ENCODE peak calls at places on chromosomes 12 and 14, in four cellular contexts. One of them, this sample, is unnamed.

GRCh38 chr12:26740991-26741390 is 92.0 kb downstream of the ITPR2 start:
- DNase-seq in GM03348: no peak
- DNase-seq in activated CD4-positive, alpha-beta T cell treated with anti-CD3 and anti-CD28 coated beads, Interleukin-2, amount 10 ng/mL, durations not matched to agents 7 days and 5 days: no peak
- DNase-seq in Daoy: no peak
- DNase-seq in this sample: no peak

GRCh38 chr12:5797661-5798060 is 147.4 kb downstream of the ANO2 start:
- DNase-seq in Daoy: no peak
- DNase-seq in activated CD4-positive, alpha-beta T cell treated with anti-CD3 and anti-CD28 coated beads, Interleukin-2, amount 10 ng/mL, durations not matched to agents 7 days and 5 days: no peak
- DNase-seq in GM03348: no peak
- DNase-seq in this sample: no peak

GRCh38 chr14:93115920-93116675 is at the start of gene ITPK1:
- DNase-seq in Daoy: no peak
- DNase-seq in GM03348: peak; percentile 93
- DNase-seq in activated CD4-positive, alpha-beta T cell treated with anti-CD3 and anti-CD28 coated beads, Interleukin-2, amount 10 ng/mL, durations not matched to agents 7 days and 5 days: peak; percentile 56
- DNase-seq in this sample: peak; percentile 46

GRCh38 chr12:92339198-92339821 is 193.7 kb upstream of the BTG1 start:
- DNase-seq in Daoy: no peak
- DNase-seq in activated CD4-positive, alpha-beta T cell treated with anti-CD3 and anti-CD28 coated beads, Interleukin-2, amount 10 ng/mL, durations not matched to agents 7 days and 5 days: no peak
- DNase-seq in GM03348: no peak
- DNase-seq in this sample: no peak

GRCh38 chr12:88242161-88242925 is 100.2 kb downstream of the TMTC3 start:
- DNase-seq in Daoy: peak; percentile 92
- DNase-seq in activated CD4-positive, alpha-beta T cell treated with anti-CD3 and anti-CD28 coated beads, Interleukin-2, amount 10 ng/mL, durations not matched to agents 7 days and 5 days: no peak
- DNase-seq in GM03348: peak; percentile 75
- DNase-seq in this sample: peak; percentile 85

GRCh38 chr14:101185081-101185835 is 281.7 kb upstream of the RTL1 start:
- DNase-seq in GM03348: no peak
- DNase-seq in activated CD4-positive, alpha-beta T cell treated with anti-CD3 and anti-CD28 coated beads, Interleukin-2, amount 10 ng/mL, durations not matched to agents 7 days and 5 days: no peak
- DNase-seq in Daoy: no peak
- DNase-seq in this sample: no peak

GRCh38 chr12:58633479-58633878 is 286.8 kb downstream of the LRIG3 start:
- DNase-seq in activated CD4-positive, alpha-beta T cell treated with anti-CD3 and anti-CD28 coated beads, Interleukin-2, amount 10 ng/mL, durations not matched to agents 7 days and 5 days: no peak
- DNase-seq in Daoy: no peak
- DNase-seq in GM03348: peak; percentile 27
- DNase-seq in this sample: no peak

GRCh38 chr12:102479099-102479887 is 1.1 kb downstream of the IGF1 start:
- DNase-seq in activated CD4-positive, alpha-beta T cell treated with anti-CD3 and anti-CD28 coated beads, Interleukin-2, amount 10 ng/mL, durations not matched to agents 7 days and 5 days: no peak
- DNase-seq in Daoy: no peak
- DNase-seq in GM03348: no peak
- DNase-seq in this sample: no peak

GRCh38 chr12:67774983-67775587 is 126.5 kb downstream of the DYRK2 start:
- DNase-seq in activated CD4-positive, alpha-beta T cell treated with anti-CD3 and anti-CD28 coated beads, Interleukin-2, amount 10 ng/mL, durations not matched to agents 7 days and 5 days: no peak
- DNase-seq in GM03348: no peak
- DNase-seq in Daoy: peak; percentile 44
- DNase-seq in this sample: no peak

GRCh38 chr12:118065380-118065779 is 4.4 kb upstream of the WSB2 start:
- DNase-seq in activated CD4-positive, alpha-beta T cell treated with anti-CD3 and anti-CD28 coated beads, Interleukin-2, amount 10 ng/mL, durations not matched to agents 7 days and 5 days: no peak
- DNase-seq in GM03348: no peak
- DNase-seq in Daoy: no peak
- DNase-seq in this sample: no peak

GRCh38 chr12:22287776-22288621 is 46.5 kb downstream of the ST8SIA1 start:
- DNase-seq in GM03348: peak; percentile 53
- DNase-seq in Daoy: peak; percentile 56
- DNase-seq in activated CD4-positive, alpha-beta T cell treated with anti-CD3 and anti-CD28 coated beads, Interleukin-2, amount 10 ng/mL, durations not matched to agents 7 days and 5 days: no peak
- DNase-seq in this sample: peak; percentile 58

GRCh38 chr14:24339284-24340151 is at the start of gene RIPK3:
- DNase-seq in Daoy: no peak
- DNase-seq in activated CD4-positive, alpha-beta T cell treated with anti-CD3 and anti-CD28 coated beads, Interleukin-2, amount 10 ng/mL, durations not matched to agents 7 days and 5 days: peak; percentile 85
- DNase-seq in GM03348: no peak
- DNase-seq in this sample: no peak

GRCh38 chr12:51891843-51892242 is 3.9 kb downstream of the ANKRD33 start:
- DNase-seq in Daoy: no peak
- DNase-seq in activated CD4-positive, alpha-beta T cell treated with anti-CD3 and anti-CD28 coated beads, Interleukin-2, amount 10 ng/mL, durations not matched to agents 7 days and 5 days: no peak
- DNase-seq in GM03348: peak; percentile 57
- DNase-seq in this sample: no peak

GRCh38 chr12:111448266-111448830 is 42.6 kb downstream of the SH2B3 start:
- DNase-seq in Daoy: no peak
- DNase-seq in GM03348: no peak
- DNase-seq in activated CD4-positive, alpha-beta T cell treated with anti-CD3 and anti-CD28 coated beads, Interleukin-2, amount 10 ng/mL, durations not matched to agents 7 days and 5 days: no peak
- DNase-seq in this sample: no peak

GRCh38 chr12:122725452-122725851 is 5.2 kb downstream of the HCAR1 start:
- DNase-seq in GM03348: no peak
- DNase-seq in Daoy: no peak
- DNase-seq in activated CD4-positive, alpha-beta T cell treated with anti-CD3 and anti-CD28 coated beads, Interleukin-2, amount 10 ng/mL, durations not matched to agents 7 days and 5 days: no peak
- DNase-seq in this sample: no peak

GRCh38 chr12:4273651-4274395 is at the start of gene CCND2:
- DNase-seq in GM03348: peak; percentile 82
- DNase-seq in Daoy: peak; percentile 94
- DNase-seq in activated CD4-positive, alpha-beta T cell treated with anti-CD3 and anti-CD28 coated beads, Interleukin-2, amount 10 ng/mL, durations not matched to agents 7 days and 5 days: peak; percentile 83
- DNase-seq in this sample: peak; percentile 45

GRCh38 chr12:46269429-46270241 is 792 bp upstream of the SLC38A1 start:
- DNase-seq in Daoy: peak; percentile 9
- DNase-seq in activated CD4-positive, alpha-beta T cell treated with anti-CD3 and anti-CD28 coated beads, Interleukin-2, amount 10 ng/mL, durations not matched to agents 7 days and 5 days: peak; percentile 72
- DNase-seq in GM03348: no peak
- DNase-seq in this sample: no peak

GRCh38 chr12:29547151-29547561 is 49.7 kb upstream of the OVCH1 start:
- DNase-seq in activated CD4-positive, alpha-beta T cell treated with anti-CD3 and anti-CD28 coated beads, Interleukin-2, amount 10 ng/mL, durations not matched to agents 7 days and 5 days: no peak
- DNase-seq in Daoy: no peak
- DNase-seq in GM03348: peak; percentile 19
- DNase-seq in this sample: peak; percentile 67

GRCh38 chr12:13941258-13942249 is 39.8 kb downstream of the GRIN2B start:
- DNase-seq in GM03348: peak; percentile 50
- DNase-seq in activated CD4-positive, alpha-beta T cell treated with anti-CD3 and anti-CD28 coated beads, Interleukin-2, amount 10 ng/mL, durations not matched to agents 7 days and 5 days: no peak
- DNase-seq in Daoy: peak; percentile 85
- DNase-seq in this sample: peak; percentile 74

GRCh38 chr12:102702447-102703114 is 214.5 kb downstream of the PAH start:
- DNase-seq in GM03348: peak; percentile 55
- DNase-seq in activated CD4-positive, alpha-beta T cell treated with anti-CD3 and anti-CD28 coated beads, Interleukin-2, amount 10 ng/mL, durations not matched to agents 7 days and 5 days: peak; percentile 47
- DNase-seq in Daoy: peak; percentile 52
- DNase-seq in this sample: peak; percentile 4

GRCh38 chr12:25682421-25682820 is 129.3 kb upstream of the LMNTD1 start:
- DNase-seq in Daoy: no peak
- DNase-seq in GM03348: peak; percentile 15
- DNase-seq in activated CD4-positive, alpha-beta T cell treated with anti-CD3 and anti-CD28 coated beads, Interleukin-2, amount 10 ng/mL, durations not matched to agents 7 days and 5 days: no peak
- DNase-seq in this sample: no peak

GRCh38 chr12:28869197-28869596 is 279.9 kb upstream of the FAR2 start:
- DNase-seq in GM03348: no peak
- DNase-seq in activated CD4-positive, alpha-beta T cell treated with anti-CD3 and anti-CD28 coated beads, Interleukin-2, amount 10 ng/mL, durations not matched to agents 7 days and 5 days: no peak
- DNase-seq in Daoy: peak; percentile 49
- DNase-seq in this sample: peak; percentile 7

GRCh38 chr14:55133416-55133815 is 4.4 kb downstream of the LGALS3 start:
- DNase-seq in GM03348: peak; percentile 47
- DNase-seq in activated CD4-positive, alpha-beta T cell treated with anti-CD3 and anti-CD28 coated beads, Interleukin-2, amount 10 ng/mL, durations not matched to agents 7 days and 5 days: no peak
- DNase-seq in Daoy: no peak
- DNase-seq in this sample: peak; percentile 8

This sample was measured in MG63.